ENCODE peak calls at places on chromosomes 5 and 9, in six cellular contexts. One of them, this sample, is unnamed.

GRCh38 chr9:112029921-112030444 is 133.4 kb downstream of the UGCG start:
- DNase-seq in skeletal muscle cell: no peak
- DNase-seq in cardiac septum: no peak
- DNase-seq in NCI-H510A treated with DMSO at 0.1 percent for 48 hours: no peak
- DNase-seq in endothelial cell: no peak
- DNase-seq in amniotic epithelial cell: peak; percentile 61
- DNase-seq in this sample: no peak

GRCh38 chr9:132099741-132100407 is 20.2 kb upstream of the MED27 start:
- DNase-seq in skeletal muscle cell: no peak
- DNase-seq in cardiac septum: no peak
- DNase-seq in NCI-H510A treated with DMSO at 0.1 percent for 48 hours: no peak
- DNase-seq in endothelial cell: no peak
- DNase-seq in amniotic epithelial cell: peak; percentile 29
- DNase-seq in this sample: no peak

GRCh38 chr9:82363236-82363635 is 374.7 kb downstream of the SPATA31D1 start:
- DNase-seq in skeletal muscle cell: no peak
- DNase-seq in cardiac septum: no peak
- DNase-seq in NCI-H510A treated with DMSO at 0.1 percent for 48 hours: no peak
- DNase-seq in endothelial cell: no peak
- DNase-seq in amniotic epithelial cell: no peak
- DNase-seq in this sample: no peak

GRCh38 chr9:123996731-123997421 is 14.7 kb upstream of the LHX2 start:
- DNase-seq in skeletal muscle cell: no peak
- DNase-seq in cardiac septum: no peak
- DNase-seq in NCI-H510A treated with DMSO at 0.1 percent for 48 hours: no peak
- DNase-seq in endothelial cell: no peak
- DNase-seq in amniotic epithelial cell: no peak
- DNase-seq in this sample: peak; percentile 50

GRCh38 chr9:12554636-12555035 is 138.5 kb upstream of the TYRP1 start:
- DNase-seq in skeletal muscle cell: no peak
- DNase-seq in cardiac septum: no peak
- DNase-seq in NCI-H510A treated with DMSO at 0.1 percent for 48 hours: no peak
- DNase-seq in endothelial cell: peak; percentile 26
- DNase-seq in amniotic epithelial cell: peak; percentile 55
- DNase-seq in this sample: no peak

GRCh38 chr9:113154471-113154870 is 3.7 kb downstream of the SLC31A2 start:
- DNase-seq in skeletal muscle cell: peak; percentile 69
- DNase-seq in cardiac septum: no peak
- DNase-seq in NCI-H510A treated with DMSO at 0.1 percent for 48 hours: no peak
- DNase-seq in endothelial cell: no peak
- DNase-seq in amniotic epithelial cell: peak; percentile 89
- DNase-seq in this sample: no peak

GRCh38 chr9:19782005-19782404 is 6.8 kb downstream of the SLC24A2 start:
- DNase-seq in skeletal muscle cell: no peak
- DNase-seq in cardiac septum: no peak
- DNase-seq in NCI-H510A treated with DMSO at 0.1 percent for 48 hours: no peak
- DNase-seq in endothelial cell: peak; percentile 11
- DNase-seq in amniotic epithelial cell: no peak
- DNase-seq in this sample: no peak

GRCh38 chr5:96287181-96287580 is 145.9 kb downstream of the PCSK1 start:
- DNase-seq in skeletal muscle cell: no peak
- DNase-seq in cardiac septum: no peak
- DNase-seq in NCI-H510A treated with DMSO at 0.1 percent for 48 hours: no peak
- DNase-seq in endothelial cell: no peak
- DNase-seq in amniotic epithelial cell: no peak
- DNase-seq in this sample: no peak

GRCh38 chr5:15260347-15261278 is 239.4 kb upstream of the FBXL7 start:
- DNase-seq in skeletal muscle cell: no peak
- DNase-seq in cardiac septum: no peak
- DNase-seq in NCI-H510A treated with DMSO at 0.1 percent for 48 hours: no peak
- DNase-seq in endothelial cell: no peak
- DNase-seq in amniotic epithelial cell: no peak
- DNase-seq in this sample: no peak

GRCh38 chr9:133883356-133883755 is 108.8 kb downstream of the VAV2 start:
- DNase-seq in skeletal muscle cell: no peak
- DNase-seq in cardiac septum: no peak
- DNase-seq in NCI-H510A treated with DMSO at 0.1 percent for 48 hours: no peak
- DNase-seq in endothelial cell: no peak
- DNase-seq in amniotic epithelial cell: no peak
- DNase-seq in this sample: peak; percentile 40

GRCh38 chr5:128349044-128349629 is 188.9 kb downstream of the FBN2 start:
- DNase-seq in skeletal muscle cell: no peak
- DNase-seq in cardiac septum: no peak
- DNase-seq in NCI-H510A treated with DMSO at 0.1 percent for 48 hours: peak; percentile 67
- DNase-seq in endothelial cell: no peak
- DNase-seq in amniotic epithelial cell: peak; percentile 12
- DNase-seq in this sample: no peak

GRCh38 chr5:31809037-31809910 is 170.3 kb downstream of the PDZD2 start:
- DNase-seq in skeletal muscle cell: peak; percentile 23
- DNase-seq in cardiac septum: peak; percentile 86
- DNase-seq in NCI-H510A treated with DMSO at 0.1 percent for 48 hours: no peak
- DNase-seq in endothelial cell: peak; percentile 65
- DNase-seq in amniotic epithelial cell: peak; percentile 67
- DNase-seq in this sample: peak; percentile 88

GRCh38 chr5:174903333-174903732 is 179.0 kb downstream of the MSX2 start:
- DNase-seq in skeletal muscle cell: no peak
- DNase-seq in cardiac septum: no peak
- DNase-seq in NCI-H510A treated with DMSO at 0.1 percent for 48 hours: no peak
- DNase-seq in endothelial cell: no peak
- DNase-seq in amniotic epithelial cell: no peak
- DNase-seq in this sample: no peak

GRCh38 chr9:127187231-127187956 is 65.0 kb upstream of the ANGPTL2 start:
- DNase-seq in skeletal muscle cell: peak; percentile 95
- DNase-seq in cardiac septum: no peak
- DNase-seq in NCI-H510A treated with DMSO at 0.1 percent for 48 hours: no peak
- DNase-seq in endothelial cell: no peak
- DNase-seq in amniotic epithelial cell: peak; percentile 99
- DNase-seq in this sample: peak; percentile 80

GRCh38 chr5:135508496-135509005 is 27.2 kb downstream of the NEUROG1 start:
- DNase-seq in skeletal muscle cell: no peak
- DNase-seq in cardiac septum: no peak
- DNase-seq in NCI-H510A treated with DMSO at 0.1 percent for 48 hours: peak; percentile 12
- DNase-seq in endothelial cell: no peak
- DNase-seq in amniotic epithelial cell: no peak
- DNase-seq in this sample: no peak

GRCh38 chr9:126501383-126502331 is 112.1 kb upstream of the LMX1B start:
- DNase-seq in skeletal muscle cell: no peak
- DNase-seq in cardiac septum: peak; percentile 61
- DNase-seq in NCI-H510A treated with DMSO at 0.1 percent for 48 hours: no peak
- DNase-seq in endothelial cell: no peak
- DNase-seq in amniotic epithelial cell: no peak
- DNase-seq in this sample: no peak

GRCh38 chr5:36886791-36887190 is 10.2 kb downstream of the NIPBL start:
- DNase-seq in skeletal muscle cell: no peak
- DNase-seq in cardiac septum: no peak
- DNase-seq in NCI-H510A treated with DMSO at 0.1 percent for 48 hours: no peak
- DNase-seq in endothelial cell: no peak
- DNase-seq in amniotic epithelial cell: no peak
- DNase-seq in this sample: no peak

GRCh38 chr9:18610956-18611355 is 137.0 kb downstream of the ADAMTSL1 start:
- DNase-seq in skeletal muscle cell: peak; percentile 47
- DNase-seq in cardiac septum: no peak
- DNase-seq in NCI-H510A treated with DMSO at 0.1 percent for 48 hours: no peak
- DNase-seq in endothelial cell: no peak
- DNase-seq in amniotic epithelial cell: no peak
- DNase-seq in this sample: peak; percentile 65

GRCh38 chr9:23587433-23587832 is 238.6 kb downstream of the ELAVL2 start:
- DNase-seq in skeletal muscle cell: no peak
- DNase-seq in cardiac septum: peak; percentile 88
- DNase-seq in NCI-H510A treated with DMSO at 0.1 percent for 48 hours: no peak
- DNase-seq in endothelial cell: no peak
- DNase-seq in amniotic epithelial cell: no peak
- DNase-seq in this sample: peak; percentile 86